ENCODE peak calls at places on chromosomes 1 and 21, in ten cellular contexts. W is gastrocnemius medialis; S is mammary epithelial cell; C is CD4-positive, alpha-beta T cell; Y is tibial nerve; M is uterus; T is colonic mucosa; F is effector memory CD4-positive, alpha-beta T cell; J is kidney; K is left ventricle myocardium inferior. U is an unnamed sample.

GRCh38 chr1:67561704-67562113 is 123.3 kb upstream of the GADD45A start:
- DNase-seq in S (peak), J (peak), M (peak), K (peak), C (peak), W (peak), Y (peak), T (peak), F (peak), U (peak)

GRCh38 chr21:45129231-45129923 is 55.0 kb downstream of the ADARB1 start:
- DNase-seq in T (no peak), C (no peak), S (peak), F (no peak), K (peak), W (peak), J (no peak), Y (no peak), M (no peak), U (no peak)

GRCh38 chr21:42286416-42286815 is 28.8 kb downstream of the TFF3 start:
- DNase-seq in T (no peak), W (no peak), F (no peak), J (no peak), C (no peak), K (no peak), Y (no peak), S (no peak), M (no peak), U (no peak)

GRCh38 chr21:44999428-44999971 is 59.7 kb downstream of the SLX9 start:
- DNase-seq in M (no peak), W (no peak), T (no peak), J (peak), S (no peak), Y (no peak), C (no peak), F (no peak), K (no peak), U (no peak)

GRCh38 chr1:35544976-35545375 is 12.2 kb downstream of the KIAA0319L start:
- DNase-seq in S (no peak), Y (no peak), K (no peak), C (peak), J (no peak), M (no peak), T (no peak), W (no peak), F (peak), U (peak)

GRCh38 chr1:2378441-2378851 is 12.9 kb downstream of the MORN1 start:
- DNase-seq in T (no peak), S (no peak), K (no peak), M (no peak), J (peak), Y (no peak), C (no peak), F (no peak), W (no peak), U (no peak)

GRCh38 chr1:42953182-42954180 is 5.2 kb downstream of the SLC2A1 start:
- DNase-seq in Y (no peak), M (no peak), K (no peak), S (peak), F (no peak), J (no peak), T (no peak), W (no peak), C (no peak), U (peak)

GRCh38 chr1:111880866-111881837 is 108.3 kb downstream of the KCND3 start:
- DNase-seq in W (no peak), M (no peak), Y (no peak), F (no peak), T (no peak), S (no peak), C (no peak), J (no peak), K (peak), U (peak)

GRCh38 chr1:204319027-204319426 is 40.7 kb downstream of the PLEKHA6 start:
- DNase-seq in K (no peak), M (no peak), Y (no peak), J (no peak), T (no peak), C (no peak), W (no peak), S (no peak), F (no peak), U (no peak)
- H3K27ac ChIP-seq in K (peak), M (no peak), Y (no peak), J (no peak), T (peak), C (no peak), W (no peak), S (peak), F (no peak), U (no peak)

GRCh38 chr1:219324629-219325367 is 151.1 kb downstream of the LYPLAL1 start:
- DNase-seq in K (no peak), Y (no peak), T (no peak), S (peak), W (no peak), F (no peak), M (no peak), J (no peak), C (no peak), U (no peak)
- H3K27ac ChIP-seq in K (no peak), Y (no peak), T (no peak), S (no peak), W (no peak), F (no peak), M (no peak), J (no peak), C (no peak), U (no peak)

GRCh38 chr1:16172232-16172830 is 16.5 kb upstream of the EPHA2 start:
- DNase-seq in S (no peak), M (no peak), K (no peak), C (no peak), J (peak), W (no peak), Y (no peak), F (no peak), T (peak), U (no peak)

GRCh38 chr1:16172964-16173446 is 17.1 kb upstream of the EPHA2 start:
- DNase-seq in S (no peak), T (peak), C (no peak), J (peak), F (no peak), M (no peak), K (no peak), W (no peak), Y (no peak), U (no peak)

GRCh38 chr1:16174886-16175598 is 19.2 kb upstream of the EPHA2 start:
- DNase-seq in J (peak), Y (no peak), M (no peak), C (no peak), W (no peak), K (no peak), F (no peak), S (no peak), T (no peak), U (peak)

GRCh38 chr1:16174261-16174871 is 18.5 kb upstream of the EPHA2 start:
- DNase-seq in S (no peak), M (no peak), K (no peak), F (no peak), C (no peak), J (peak), T (no peak), W (no peak), Y (no peak), U (no peak)

GRCh38 chr1:16173447-16174260 is 17.8 kb upstream of the EPHA2 start:
- DNase-seq in K (no peak), Y (no peak), J (peak), S (peak), C (no peak), T (peak), M (no peak), W (no peak), F (no peak), U (no peak)
- H3K27ac ChIP-seq in K (no peak), Y (peak), J (peak), S (peak), C (no peak), T (peak), M (peak), W (no peak), F (no peak), U (no peak)

GRCh38 chr1:175742790-175743459 is 470 bp downstream of the TNR start:
- DNase-seq in F (no peak), S (peak), M (no peak), K (no peak), C (no peak), W (no peak), Y (no peak), T (no peak), J (no peak), U (peak)
- H3K27ac ChIP-seq in F (no peak), S (no peak), M (no peak), K (no peak), C (no peak), W (no peak), Y (no peak), T (no peak), J (no peak), U (no peak)

DNA sequence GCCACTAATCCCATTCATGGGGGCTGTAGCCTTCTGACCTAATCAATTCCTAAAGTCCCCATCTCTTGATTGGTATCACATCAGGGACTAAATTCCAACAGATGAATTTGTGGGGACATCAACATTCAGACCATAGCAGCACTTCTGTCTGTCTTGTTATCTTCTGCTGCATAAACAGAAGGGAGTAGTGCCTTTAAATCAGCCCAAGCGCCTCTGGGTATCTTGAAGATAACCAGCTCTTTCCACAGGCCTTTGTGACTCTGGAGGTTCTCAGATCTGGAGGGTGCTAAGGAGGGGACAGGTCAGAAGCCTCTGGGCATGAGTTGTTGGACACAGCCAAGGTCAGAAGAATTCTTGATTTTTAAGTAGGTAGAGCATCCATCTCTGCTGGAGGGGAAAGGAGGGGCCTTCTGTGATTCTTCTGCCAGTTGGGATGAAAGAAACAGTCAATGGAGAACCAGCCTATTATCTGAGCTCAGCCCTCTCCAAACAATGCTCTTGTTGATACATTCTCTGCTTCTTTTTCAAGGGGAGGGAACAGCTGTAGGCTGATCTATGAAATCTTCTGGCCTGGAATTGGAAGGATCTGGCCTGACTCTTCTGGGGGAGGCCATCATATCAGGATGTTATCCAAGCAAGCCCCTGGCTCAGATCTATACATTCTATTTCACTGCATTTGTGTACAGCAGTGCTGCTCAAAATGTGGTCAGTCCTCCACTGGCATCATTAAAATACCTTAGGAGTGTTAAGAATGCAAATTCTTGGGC is 31.2 kb upstream of the LRIG2 start:
- DNase-seq in M (no peak), S (no peak), K (no peak), F (no peak), C (no peak), J (no peak), W (no peak), T (no peak), Y (no peak), U (peak)
- H3K27ac ChIP-seq in M (no peak), S (peak), K (peak), F (no peak), C (no peak), J (no peak), W (no peak), T (peak), Y (peak), U (peak)

GRCh38 chr1:160633330-160633903 is 13.4 kb downstream of the SLAMF1 start:
- DNase-seq in W (no peak), Y (no peak), C (no peak), F (no peak), K (no peak), J (no peak), M (no peak), T (no peak), S (no peak), U (no peak)

GRCh38 chr1:160631983-160632625 is 14.7 kb downstream of the SLAMF1 start:
- DNase-seq in K (no peak), M (no peak), C (no peak), T (no peak), J (no peak), Y (no peak), F (no peak), W (no peak), S (no peak), U (no peak)

GRCh38 chr1:160628799-160629263 is 18.0 kb downstream of the SLAMF1 start:
- DNase-seq in F (peak), T (no peak), S (no peak), C (no peak), J (no peak), K (no peak), M (no peak), W (no peak), Y (no peak), U (no peak)

GRCh38 chr1:160629286-160630210 is 17.3 kb downstream of the SLAMF1 start:
- DNase-seq in S (no peak), C (peak), T (no peak), J (no peak), Y (no peak), K (peak), F (peak), W (peak), M (no peak), U (no peak)

GRCh38 chr1:160630523-160631087 is 16.2 kb downstream of the SLAMF1 start:
- DNase-seq in M (no peak), K (no peak), Y (no peak), F (no peak), J (no peak), C (no peak), S (no peak), W (no peak), T (no peak), U (no peak)
- H3K27ac ChIP-seq in M (no peak), K (no peak), Y (no peak), F (peak), J (no peak), C (peak), S (no peak), W (no peak), T (no peak), U (no peak)